ENCODE peak calls at places on chromosomes 11 and 22, in six cellular contexts. M, W, Q, O, A and K are unnamed samples.

GRCh38 chr22:19962909-19963806 is 21.5 kb upstream of the TXNRD2 start:
- DNase-seq in M (peak; percentile 95), W (no peak), Q (no peak), O (peak; percentile 13), A (no peak), K (peak; percentile 93)

GRCh38 chr11:47587039-47587675 is 679 bp downstream of the FAM180B start:
- DNase-seq in M (no peak), W (no peak), Q (no peak), O (no peak), A (no peak), K (no peak)

GRCh38 chr11:11975201-11976092 is 33.0 kb downstream of the DKK3 start:
- DNase-seq in M (peak; percentile 25), W (no peak), Q (no peak), O (no peak), A (peak; percentile 44), K (no peak)

GRCh38 chr11:79110796-79111195 is 330.0 kb downstream of the TENM4 start:
- DNase-seq in M (no peak), W (no peak), Q (no peak), O (no peak), A (no peak), K (no peak)

GRCh38 chr22:49566693-49567092 is 261.0 kb downstream of the BRD1 start:
- DNase-seq in M (no peak), W (peak; percentile 5), Q (peak; percentile 36), O (no peak), A (no peak), K (no peak)

GRCh38 chr11:34890812-34891211 is 25.4 kb downstream of the APIP start:
- DNase-seq in M (no peak), W (no peak), Q (no peak), O (no peak), A (no peak), K (no peak)

GRCh38 chr22:19183216-19183615 is 4.7 kb upstream of the SLC25A1 start:
- DNase-seq in M (no peak), W (no peak), Q (no peak), O (no peak), A (no peak), K (no peak)

GRCh38 chr11:69534166-69534530 is 52.7 kb downstream of the LINC01488 start:
- DNase-seq in M (peak; percentile 69), W (no peak), Q (no peak), O (no peak), A (no peak), K (no peak)

GRCh38 chr22:44523981-44524759 is 26.1 kb upstream of the RTL6 start:
- DNase-seq in M (peak; percentile 38), W (no peak), Q (peak; percentile 87), O (no peak), A (peak; percentile 61), K (peak; percentile 44)

GRCh38 chr11:30015725-30016449 is 943 bp downstream of the KCNA4 start:
- DNase-seq in M (no peak), W (no peak), Q (no peak), O (no peak), A (no peak), K (no peak)

GRCh38 chr11:17641792-17642350 is 77.5 kb upstream of the MYOD1 start:
- DNase-seq in M (no peak), W (no peak), Q (no peak), O (no peak), A (no peak), K (no peak)

GRCh38 chr11:8384199-8384821 is 120.6 kb upstream of the LMO1 start:
- DNase-seq in M (peak; percentile 61), W (peak; percentile 30), Q (peak; percentile 79), O (no peak), A (no peak), K (peak; percentile 32)

GRCh38 chr11:45518853-45519545 is 146.4 kb downstream of the CHST1 start:
- DNase-seq in M (no peak), W (no peak), Q (peak; percentile 14), O (no peak), A (no peak), K (no peak)

GRCh38 chr11:46669606-46670243 is 30.7 kb downstream of the ARHGAP1 start:
- DNase-seq in M (peak; percentile 16), W (no peak), Q (peak; percentile 58), O (no peak), A (no peak), K (no peak)

GRCh38 chr11:6385046-6385777 is 5.1 kb upstream of the SMPD1 start:
- DNase-seq in M (no peak), W (no peak), Q (no peak), O (no peak), A (no peak), K (no peak)

GRCh38 chr22:50293441-50294318 is 13.8 kb downstream of the PLXNB2 start:
- DNase-seq in M (peak; percentile 94), W (no peak), Q (no peak), O (peak; percentile 71), A (no peak), K (peak; percentile 85)

GRCh38 chr11:113670149-113670829 is 35.8 kb downstream of the TMPRSS5 start:
- DNase-seq in M (no peak), W (no peak), Q (no peak), O (no peak), A (no peak), K (no peak)

GRCh38 chr11:332651-333480 is 12.2 kb upstream of the IFITM3 start:
- DNase-seq in M (no peak), W (no peak), Q (peak; percentile 62), O (no peak), A (no peak), K (no peak)

GRCh38 chr11:110125632-110126031 is 32.4 kb downstream of the ZC3H12C start:
- DNase-seq in M (no peak), W (no peak), Q (no peak), O (no peak), A (no peak), K (no peak)

GRCh38 chr22:23235425-23235824 is 55.1 kb downstream of the BCR start:
- DNase-seq in M (no peak), W (no peak), Q (no peak), O (no peak), A (no peak), K (no peak)
- H3K4me1 ChIP-seq in M (peaks cover 19% of the 10 kb centered on the region), W (peaks cover 29% of the 10 kb centered on the region), Q (peaks cover 42% of the 10 kb centered on the region), O (peaks cover 70% of the 10 kb centered on the region), A (peaks cover 64% of the 10 kb centered on the region), K (peaks cover 29% of the 10 kb centered on the region)

GRCh38 chr22:30289980-30290313 is 642 bp upstream of the CASTOR1 start:
- DNase-seq in M (no peak), W (no peak), Q (no peak), O (no peak), A (no peak), K (no peak)

GRCh38 chr22:30292069-30292970 is 3.0 kb upstream of the CASTOR1 start:
- DNase-seq in M (no peak), W (no peak), Q (no peak), O (no peak), A (no peak), K (no peak)

GRCh38 chr22:30290318-30290678 is 993 bp upstream of the CASTOR1 start:
- DNase-seq in M (no peak), W (no peak), Q (no peak), O (no peak), A (no peak), K (no peak)

GRCh38 chr22:30290679-30291333 is 1.5 kb upstream of the CASTOR1 start:
- DNase-seq in M (peak; percentile 91), W (peak; percentile 76), Q (peak; percentile 97), O (peak; percentile 84), A (peak; percentile 94), K (peak; percentile 74)

DNA sequence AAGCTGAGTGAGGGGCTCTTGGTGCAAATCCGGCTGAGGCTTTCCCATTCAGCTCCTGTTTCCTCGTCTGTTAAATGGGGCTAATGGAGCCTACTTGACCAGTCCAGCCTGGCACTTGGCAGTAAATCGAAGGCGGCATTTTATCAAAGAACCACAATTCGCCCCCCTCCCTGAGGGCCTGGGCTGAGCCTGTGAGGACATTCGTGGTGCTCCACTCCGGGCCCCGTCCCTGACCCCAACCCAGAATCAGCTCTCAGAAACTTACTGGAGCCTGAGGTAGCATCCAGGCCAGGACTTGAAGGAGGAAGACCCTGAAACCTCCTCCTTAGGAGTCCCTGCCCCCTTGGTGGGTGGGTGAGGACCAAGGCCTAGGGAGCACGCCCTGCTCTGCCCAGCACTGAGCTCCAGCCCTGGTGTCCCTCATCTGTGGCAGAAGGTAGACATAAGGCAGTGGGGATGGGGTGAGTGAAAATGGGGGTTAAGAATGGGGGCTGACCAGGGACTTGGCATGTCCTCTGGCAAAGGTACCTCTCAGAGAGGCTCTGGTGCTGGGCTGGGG is 2.1 kb upstream of the CASTOR1 start:
- DNase-seq in M (no peak), W (no peak), Q (no peak), O (no peak), A (no peak), K (no peak)
- H3K4me1 ChIP-seq in M (peaks cover 36% of the 10 kb centered on the region), W (peaks cover 22% of the 10 kb centered on the region), Q (peaks cover 31% of the 10 kb centered on the region), O (peaks cover 41% of the 10 kb centered on the region), A (peaks cover 50% of the 10 kb centered on the region), K (peaks cover 31% of the 10 kb centered on the region)

GRCh38 chr22:38871360-38872171 is 450 bp downstream of the CBX6 start:
- DNase-seq in M (peak; percentile 25), W (no peak), Q (peak; percentile 73), O (no peak), A (peak; percentile 57), K (no peak)
- H3K4me1 ChIP-seq in M (peaks cover 40% of the 10 kb centered on the region), W (peaks cover 32% of the 10 kb centered on the region), Q (peaks cover 45% of the 10 kb centered on the region), O (peaks cover 53% of the 10 kb centered on the region), A (peaks cover 41% of the 10 kb centered on the region), K (peaks cover 14% of the 10 kb centered on the region)

DNA sequence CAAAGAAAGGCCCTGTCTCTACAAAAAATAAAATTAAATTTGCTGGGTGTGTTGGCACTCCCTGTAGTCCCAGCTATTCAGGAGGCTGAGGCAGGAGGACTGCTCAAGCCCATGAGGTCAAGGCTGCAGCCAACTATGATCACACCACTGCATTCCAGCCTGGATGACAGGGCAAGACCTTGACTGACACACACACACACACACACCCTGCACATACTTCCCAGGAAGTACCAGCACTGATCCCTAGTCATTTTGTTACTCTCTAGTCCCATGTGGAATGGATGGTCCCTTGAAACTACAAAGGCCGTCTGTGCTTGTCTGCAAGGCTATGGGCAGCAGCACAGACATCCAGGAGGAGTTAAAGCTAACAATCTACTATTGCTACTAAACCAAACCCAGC is 59.7 kb upstream of the CYP2D6 start:
- DNase-seq in M (no peak), W (no peak), Q (no peak), O (no peak), A (no peak), K (no peak)
- H3K4me1 ChIP-seq in M (no peaks in the 10 kb centered on the region), W (peaks cover 6% of the 10 kb centered on the region), Q (no peaks in the 10 kb centered on the region), O (peaks cover 9% of the 10 kb centered on the region), A (peaks cover 7% of the 10 kb centered on the region), K (peaks cover 11% of the 10 kb centered on the region)

DNA sequence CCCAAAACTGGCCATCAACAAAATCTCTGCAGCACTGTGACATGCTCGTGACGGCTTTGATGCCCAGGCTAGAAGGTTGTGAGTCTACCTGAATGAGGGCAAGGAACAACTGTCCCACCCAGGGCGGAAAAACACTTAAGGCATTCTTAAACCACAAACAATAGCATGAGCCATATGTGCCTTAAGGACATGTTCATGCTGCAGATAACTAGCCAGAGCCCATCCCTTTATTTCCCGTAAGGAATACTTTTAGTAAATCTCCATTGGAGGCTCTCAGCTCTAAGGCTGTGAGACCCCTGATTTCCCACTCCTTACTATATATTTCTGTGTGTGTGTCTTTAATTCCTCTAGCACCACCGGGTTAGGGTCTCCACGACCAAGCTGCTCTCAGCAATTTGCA is 3.4 kb downstream of the CHORDC1 start:
- DNase-seq in M (no peak), W (no peak), Q (no peak), O (no peak), A (no peak), K (no peak)
- H3K4me1 ChIP-seq in M (peaks cover 19% of the 10 kb centered on the region), W (peaks cover 63% of the 10 kb centered on the region), Q (peaks cover 19% of the 10 kb centered on the region), O (peaks cover 53% of the 10 kb centered on the region), A (peaks cover 45% of the 10 kb centered on the region), K (peaks cover 11% of the 10 kb centered on the region)